ENCODE peak calls at places on chromosome 4, in six cellular contexts. One of them, this sample, is unnamed.

GRCh38 chr4:116546759-116547158 is 538.6 kb downstream of the TRAM1L1 start:
- DNase-seq in GM19239: no peak
- DNase-seq in A549: no peak
- DNase-seq in GM12864: no peak
- DNase-seq in amniotic stem cell: no peak
- DNase-seq in astrocyte of the spinal cord: no peak
- DNase-seq in this sample: no peak

GRCh38 chr4:828641-829271 is 2.8 kb upstream of the CPLX1 start:
- DNase-seq in GM19239: no peak
- DNase-seq in A549: peak; percentile 39
- DNase-seq in GM12864: no peak
- DNase-seq in amniotic stem cell: no peak
- DNase-seq in astrocyte of the spinal cord: no peak
- DNase-seq in this sample: no peak

GRCh38 chr4:147831452-147832192 is 99.7 kb downstream of the ARHGAP10 start:
- DNase-seq in GM19239: no peak
- DNase-seq in A549: peak; percentile 71
- DNase-seq in GM12864: no peak
- DNase-seq in amniotic stem cell: peak; percentile 73
- DNase-seq in astrocyte of the spinal cord: peak; percentile 81
- DNase-seq in this sample: peak; percentile 71

GRCh38 chr4:93199492-93199891 is 629.1 kb upstream of the ATOH1 start:
- DNase-seq in GM19239: no peak
- DNase-seq in A549: peak; percentile 15
- DNase-seq in GM12864: no peak
- DNase-seq in amniotic stem cell: no peak
- DNase-seq in astrocyte of the spinal cord: peak; percentile 61
- DNase-seq in this sample: no peak

GRCh38 chr4:150002561-150002960 is 75.7 kb upstream of the DCLK2 start:
- DNase-seq in GM19239: no peak
- DNase-seq in A549: no peak
- DNase-seq in GM12864: no peak
- DNase-seq in amniotic stem cell: no peak
- DNase-seq in astrocyte of the spinal cord: no peak
- DNase-seq in this sample: no peak

GRCh38 chr4:179447308-179447707 is 2005.1 kb upstream of the AGA start:
- DNase-seq in GM19239: no peak
- DNase-seq in A549: no peak
- DNase-seq in GM12864: no peak
- DNase-seq in amniotic stem cell: no peak
- DNase-seq in astrocyte of the spinal cord: peak; percentile 86
- DNase-seq in this sample: no peak

GRCh38 chr4:45985038-45985437 is 138.8 kb downstream of the GABRG1 start:
- DNase-seq in GM19239: no peak
- DNase-seq in A549: no peak
- DNase-seq in GM12864: no peak
- DNase-seq in amniotic stem cell: no peak
- DNase-seq in astrocyte of the spinal cord: no peak
- DNase-seq in this sample: no peak

GRCh38 chr4:25837107-25837506 is 25.7 kb downstream of the SEL1L3 start:
- DNase-seq in GM19239: no peak
- DNase-seq in A549: no peak
- DNase-seq in GM12864: no peak
- DNase-seq in amniotic stem cell: no peak
- DNase-seq in astrocyte of the spinal cord: no peak
- DNase-seq in this sample: no peak

GRCh38 chr4:54187148-54187547 is 41.9 kb upstream of the PDGFRA start:
- DNase-seq in GM19239: no peak
- DNase-seq in A549: no peak
- DNase-seq in GM12864: no peak
- DNase-seq in amniotic stem cell: no peak
- DNase-seq in astrocyte of the spinal cord: no peak
- DNase-seq in this sample: no peak

GRCh38 chr4:70613182-70613892 is 15.2 kb upstream of the ENAM start:
- DNase-seq in GM19239: no peak
- DNase-seq in A549: no peak
- DNase-seq in GM12864: no peak
- DNase-seq in amniotic stem cell: no peak
- DNase-seq in astrocyte of the spinal cord: no peak
- DNase-seq in this sample: no peak

GRCh38 chr4:53306729-53307128 is 59.1 kb downstream of the SCFD2 start:
- DNase-seq in GM19239: no peak
- DNase-seq in A549: no peak
- DNase-seq in GM12864: no peak
- DNase-seq in amniotic stem cell: peak; percentile 8
- DNase-seq in astrocyte of the spinal cord: no peak
- DNase-seq in this sample: peak; percentile 60

GRCh38 chr4:155392486-155393184 is 15.9 kb upstream of the MAP9 start:
- DNase-seq in GM19239: no peak
- DNase-seq in A549: peak; percentile 33
- DNase-seq in GM12864: no peak
- DNase-seq in amniotic stem cell: no peak
- DNase-seq in astrocyte of the spinal cord: peak; percentile 71
- DNase-seq in this sample: peak; percentile 47

GRCh38 chr4:24862073-24862751 is 50.6 kb downstream of the CCDC149 start:
- DNase-seq in GM19239: no peak
- DNase-seq in A549: no peak
- DNase-seq in GM12864: no peak
- DNase-seq in amniotic stem cell: no peak
- DNase-seq in astrocyte of the spinal cord: no peak
- DNase-seq in this sample: no peak

GRCh38 chr4:17688011-17688441 is 73.6 kb downstream of the MED28 start:
- DNase-seq in GM19239: no peak
- DNase-seq in A549: no peak
- DNase-seq in GM12864: no peak
- DNase-seq in amniotic stem cell: no peak
- DNase-seq in astrocyte of the spinal cord: peak; percentile 53
- DNase-seq in this sample: no peak

GRCh38 chr4:55397521-55398321 is 2.0 kb downstream of the TMEM165 start:
- DNase-seq in GM19239: no peak
- DNase-seq in A549: no peak
- DNase-seq in GM12864: no peak
- DNase-seq in amniotic stem cell: no peak
- DNase-seq in astrocyte of the spinal cord: peak; percentile 45
- DNase-seq in this sample: peak; percentile 35

GRCh38 chr4:153159728-153160221 is 44.5 kb upstream of the TRIM2 start:
- DNase-seq in GM19239: no peak
- DNase-seq in A549: no peak
- DNase-seq in GM12864: no peak
- DNase-seq in amniotic stem cell: no peak
- DNase-seq in astrocyte of the spinal cord: peak; percentile 81
- DNase-seq in this sample: peak; percentile 91

GRCh38 chr4:123832173-123833026 is 435.8 kb downstream of the SPRY1 start:
- DNase-seq in GM19239: no peak
- DNase-seq in A549: no peak
- DNase-seq in GM12864: no peak
- DNase-seq in amniotic stem cell: peak; percentile 88
- DNase-seq in astrocyte of the spinal cord: peak; percentile 99
- DNase-seq in this sample: peak; percentile 97

GRCh38 chr4:140020457-140021361 is 133.3 kb downstream of the MAML3 start:
- DNase-seq in GM19239: no peak
- DNase-seq in A549: no peak
- DNase-seq in GM12864: no peak
- DNase-seq in amniotic stem cell: no peak
- DNase-seq in astrocyte of the spinal cord: no peak
- DNase-seq in this sample: no peak

GRCh38 chr4:4394644-4395043 is 7.7 kb downstream of the NSG1 start:
- DNase-seq in GM19239: no peak
- DNase-seq in A549: no peak
- DNase-seq in GM12864: no peak
- DNase-seq in amniotic stem cell: no peak
- DNase-seq in astrocyte of the spinal cord: peak; percentile 28
- DNase-seq in this sample: no peak

GRCh38 chr4:163171590-163171989 is 4.9 kb upstream of the NAF1 start:
- DNase-seq in GM19239: no peak
- DNase-seq in A549: no peak
- DNase-seq in GM12864: no peak
- DNase-seq in amniotic stem cell: no peak
- DNase-seq in astrocyte of the spinal cord: no peak
- DNase-seq in this sample: no peak

GRCh38 chr4:154277164-154277563 is 214.4 kb downstream of the DCHS2 start:
- DNase-seq in GM19239: no peak
- DNase-seq in A549: no peak
- DNase-seq in GM12864: no peak
- DNase-seq in amniotic stem cell: no peak
- DNase-seq in astrocyte of the spinal cord: peak; percentile 32
- DNase-seq in this sample: no peak

GRCh38 chr4:71697031-71697430 is 86.8 kb downstream of the GC start:
- DNase-seq in GM19239: no peak
- DNase-seq in A549: no peak
- DNase-seq in GM12864: no peak
- DNase-seq in amniotic stem cell: no peak
- DNase-seq in astrocyte of the spinal cord: no peak
- DNase-seq in this sample: no peak

GRCh38 chr4:77036206-77036605 is 39.6 kb downstream of the CCNI start:
- DNase-seq in GM19239: no peak
- DNase-seq in A549: no peak
- DNase-seq in GM12864: no peak
- DNase-seq in amniotic stem cell: peak; percentile 34
- DNase-seq in astrocyte of the spinal cord: peak; percentile 96
- DNase-seq in this sample: peak; percentile 89

GRCh38 chr4:110628321-110629213 is 5.7 kb upstream of the PITX2 start:
- DNase-seq in GM19239: no peak
- DNase-seq in A549: no peak
- DNase-seq in GM12864: no peak
- DNase-seq in amniotic stem cell: no peak
- DNase-seq in astrocyte of the spinal cord: no peak
- DNase-seq in this sample: no peak

GRCh38 chr4:111323496-111323895 is 700.6 kb upstream of the PITX2 start:
- DNase-seq in GM19239: no peak
- DNase-seq in A549: no peak
- DNase-seq in GM12864: no peak
- DNase-seq in amniotic stem cell: no peak
- DNase-seq in astrocyte of the spinal cord: peak; percentile 66
- DNase-seq in this sample: peak; percentile 31

GRCh38 chr4:103498161-103499070 is 221.4 kb downstream of the TACR3 start:
- DNase-seq in GM19239: peak; percentile 2
- DNase-seq in A549: no peak
- DNase-seq in GM12864: peak; percentile 46
- DNase-seq in amniotic stem cell: peak; percentile 10
- DNase-seq in astrocyte of the spinal cord: peak; percentile 64
- DNase-seq in this sample: no peak

GRCh38 chr4:69881173-69881773 is 21.3 kb upstream of the SULT1E1 start:
- DNase-seq in GM19239: peak; percentile 10
- DNase-seq in A549: peak; percentile 7
- DNase-seq in GM12864: peak; percentile 2
- DNase-seq in amniotic stem cell: peak; percentile 20
- DNase-seq in astrocyte of the spinal cord: peak; percentile 51
- DNase-seq in this sample: no peak

GRCh38 chr4:53508446-53508845 is 82.8 kb downstream of the LNX1 start:
- DNase-seq in GM19239: no peak
- DNase-seq in A549: no peak
- DNase-seq in GM12864: no peak
- DNase-seq in amniotic stem cell: no peak
- DNase-seq in astrocyte of the spinal cord: peak; percentile 82
- DNase-seq in this sample: no peak

GRCh38 chr4:3321295-3321889 is 28.6 kb downstream of the RGS12 start:
- DNase-seq in GM19239: no peak
- DNase-seq in A549: no peak
- DNase-seq in GM12864: no peak
- DNase-seq in amniotic stem cell: no peak
- DNase-seq in astrocyte of the spinal cord: no peak
- DNase-seq in this sample: no peak

GRCh38 chr4:33037464-33037863 is 2317.3 kb downstream of the PCDH7 start:
- DNase-seq in GM19239: no peak
- DNase-seq in A549: no peak
- DNase-seq in GM12864: no peak
- DNase-seq in amniotic stem cell: no peak
- DNase-seq in astrocyte of the spinal cord: no peak
- DNase-seq in this sample: no peak

GRCh38 chr4:122341906-122342305 is 36.9 kb upstream of the ADAD1 start:
- DNase-seq in GM19239: no peak
- DNase-seq in A549: peak; percentile 1
- DNase-seq in GM12864: no peak
- DNase-seq in amniotic stem cell: peak; percentile 48
- DNase-seq in astrocyte of the spinal cord: peak; percentile 63
- DNase-seq in this sample: peak; percentile 50

GRCh38 chr4:165668694-165669093 is 204.3 kb upstream of the TLL1 start:
- DNase-seq in GM19239: no peak
- DNase-seq in A549: no peak
- DNase-seq in GM12864: no peak
- DNase-seq in amniotic stem cell: no peak
- DNase-seq in astrocyte of the spinal cord: peak; percentile 10
- DNase-seq in this sample: no peak

GRCh38 chr4:7535094-7535493 is 100.4 kb upstream of the PSAPL1 start:
- DNase-seq in GM19239: no peak
- DNase-seq in A549: no peak
- DNase-seq in GM12864: no peak
- DNase-seq in amniotic stem cell: no peak
- DNase-seq in astrocyte of the spinal cord: no peak
- DNase-seq in this sample: no peak

GRCh38 chr4:172578712-172579111 is 589.9 kb upstream of the GALNT7 start:
- DNase-seq in GM19239: no peak
- DNase-seq in A549: no peak
- DNase-seq in GM12864: no peak
- DNase-seq in amniotic stem cell: no peak
- DNase-seq in astrocyte of the spinal cord: peak; percentile 10
- DNase-seq in this sample: no peak

This sample was measured in BJ.